ENCODE peak calls at places on chromosomes 4 and X, in five cellular contexts. F is mucosa of descending colon, E is astrocyte of the spinal cord, J is DND-41, I is hypothalamus. X is an unnamed sample.

GRCh38 chr4:119039779-119040178 is 95.9 kb upstream of the MYOZ2 start:
- DNase-seq in F (no peak), E (no peak), J (no peak), I (no peak), X (no peak)

GRCh38 chr4:98626350-98626749 is 32.1 kb downstream of the TSPAN5 start:
- DNase-seq in F (no peak), E (peak; percentile 93), J (no peak), I (no peak), X (peak; percentile 50)

GRCh38 chr4:81785338-81785737 is 313.6 kb upstream of the RASGEF1B start:
- DNase-seq in F (no peak), E (no peak), J (no peak), I (no peak), X (no peak)

GRCh38 chr4:42397256-42397634 is at the start of gene SHISA3:
- DNase-seq in F (peak; percentile 32), E (peak; percentile 17), J (no peak), I (no peak), X (peak; percentile 38)

GRCh38 chr4:149441338-149441737 is 374.3 kb downstream of the IQCM start:
- DNase-seq in F (no peak), E (peak; percentile 78), J (no peak), I (no peak), X (no peak)

GRCh38 chr4:111678466-111678865 is 466.8 kb upstream of the FAM241A start:
- DNase-seq in F (no peak), E (peak; percentile 53), J (no peak), I (no peak), X (peak; percentile 18)

GRCh38 chr4:23770011-23770410 is 119.8 kb downstream of the PPARGC1A start:
- DNase-seq in F (no peak), E (peak; percentile 22), J (no peak), I (no peak), X (no peak)

GRCh38 chr4:139658185-139658584 is 7.4 kb upstream of the MGST2 start:
- DNase-seq in F (no peak), E (no peak), J (no peak), I (no peak), X (no peak)

GRCh38 chr4:47410271-47410670 is 53.2 kb downstream of the COMMD8 start:
- DNase-seq in F (no peak), E (peak; percentile 65), J (no peak), I (no peak), X (no peak)

GRCh38 chr4:82380344-82380743 is 6.6 kb upstream of the HNRNPD start:
- DNase-seq in F (no peak), E (no peak), J (no peak), I (peak; percentile 7), X (no peak)

GRCh38 chr4:72076562-72076961 is 44.8 kb downstream of the NPFFR2 start:
- DNase-seq in F (no peak), E (peak; percentile 81), J (no peak), I (no peak), X (no peak)

GRCh38 chrX:131837325-131837724 is 185.8 kb upstream of the STK26 start:
- DNase-seq in F (no peak), E (no peak), J (no peak), I (no peak), X (no peak)

GRCh38 chrX:110304371-110304770 is 13.5 kb downstream of the AMMECR1 start:
- DNase-seq in F (no peak), E (no peak), J (no peak), I (no peak), X (no peak)

GRCh38 chr4:61201562-61202099 is 1.5 kb downstream of the ADGRL3 start:
- DNase-seq in F (no peak), E (no peak), J (no peak), I (peak; percentile 59), X (no peak)

GRCh38 chr4:163090997-163091684 is 75.5 kb downstream of the NAF1 start:
- DNase-seq in F (no peak), E (no peak), J (no peak), I (no peak), X (no peak)

GRCh38 chrX:36908801-36909403 is 99.3 kb upstream of the FAM47C start:
- DNase-seq in F (no peak), E (peak; percentile 31), J (no peak), I (no peak), X (peak; percentile 34)

GRCh38 chrX:41923925-41924693 is 755 bp upstream of the CASK start:
- DNase-seq in F (peak; percentile 48), E (peak; percentile 35), J (peak; percentile 37), I (no peak), X (no peak)

GRCh38 chrX:22800806-22801205 is 199.0 kb upstream of the DDX53 start:
- DNase-seq in F (no peak), E (peak; percentile 25), J (no peak), I (no peak), X (no peak)

GRCh38 chrX:74465424-74465823 is 44.1 kb downstream of the SLC16A2 start:
- DNase-seq in F (no peak), E (no peak), J (no peak), I (no peak), X (no peak)

GRCh38 chrX:39507034-39507433 is 590.7 kb downstream of the BCOR start:
- DNase-seq in F (no peak), E (no peak), J (no peak), I (no peak), X (no peak)

GRCh38 chrX:50813843-50814661 is at the start of gene SHROOM4:
- DNase-seq in F (peak; percentile 62), E (peak; percentile 72), J (no peak), I (peak; percentile 35), X (no peak)

GRCh38 chrX:38260231-38260630 is 39.6 kb upstream of the SRPX start:
- DNase-seq in F (no peak), E (peak; percentile 15), J (no peak), I (no peak), X (no peak)

GRCh38 chr4:101229116-101229515 is 118.2 kb downstream of the PPP3CA start:
- DNase-seq in F (no peak), E (peak; percentile 70), J (no peak), I (no peak), X (no peak)

GRCh38 chr4:15149842-15150592 is 147.7 kb downstream of the CPEB2 start:
- DNase-seq in F (peak; percentile 44), E (peak; percentile 86), J (no peak), I (peak; percentile 68), X (peak; percentile 70)

GRCh38 chrX:155874571-155875244 is 6.4 kb upstream of the VAMP7 start:
- DNase-seq in F (no peak), E (no peak), J (no peak), I (no peak), X (no peak)

GRCh38 chr4:175536852-175537453 is 275.1 kb downstream of the GPM6A start:
- DNase-seq in F (no peak), E (peak; percentile 86), J (no peak), I (no peak), X (no peak)

GRCh38 chr4:128517739-128518510 is 230.3 kb upstream of the PGRMC2 start:
- DNase-seq in F (no peak), E (peak; percentile 98), J (no peak), I (no peak), X (peak; percentile 90)

X was measured in dermis microvascular lymphatic vessel endothelial cell.